ENCODE peak calls at places on chromosomes 4 and X, in nine cellular contexts. W is bronchial epithelial cell, L is epithelial cell of proximal tubule, M is GM20000, K is suprapubic skin, I is H1, F is lower lobe of right lung, E is DND-41, Z is retinal pigment epithelial cell. Q is an unnamed sample.

GRCh38 chrX:3585719-3586118 is 127.7 kb downstream of the PRKX start:
- DNase-seq in W (no peak), L (no peak), M (no peak), K (no peak), I (no peak), F (no peak), E (no peak), Z (no peak), Q (no peak)

GRCh38 chr4:173990879-173991231 is 292.6 kb downstream of the FBXO8 start:
- DNase-seq in W (no peak), L (no peak), M (no peak), K (no peak), I (no peak), F (no peak), E (no peak), Z (no peak), Q (no peak)

GRCh38 chr4:165612936-165613335 is 234.1 kb downstream of the CPE start:
- DNase-seq in W (no peak), L (no peak), M (peak; percentile 6), K (no peak), I (no peak), F (no peak), E (no peak), Z (no peak), Q (no peak)

GRCh38 chr4:81470456-81471327 is 1.0 kb downstream of the RASGEF1B start:
- DNase-seq in W (peak; percentile 38), L (peak; percentile 42), M (peak; percentile 19), K (peak; percentile 74), I (peak; percentile 55), F (peak; percentile 80), E (peak; percentile 23), Z (no peak), Q (no peak)

GRCh38 chr4:189979196-189980047 is 38.8 kb downstream of the FRG1 start:
- DNase-seq in W (no peak), L (no peak), M (no peak), K (no peak), I (no peak), F (no peak), E (no peak), Z (no peak), Q (no peak)

GRCh38 chr4:166941629-166942028 is 292.7 kb downstream of the SPOCK3 start:
- DNase-seq in W (peak; percentile 95), L (no peak), M (no peak), K (no peak), I (no peak), F (no peak), E (no peak), Z (peak; percentile 47), Q (no peak)

GRCh38 chr4:17095771-17096170 is 197.3 kb upstream of the LDB2 start:
- DNase-seq in W (no peak), L (no peak), M (no peak), K (no peak), I (no peak), F (no peak), E (no peak), Z (no peak), Q (no peak)

GRCh38 chr4:10079951-10080873 is 36.4 kb downstream of the WDR1 start:
- DNase-seq in W (no peak), L (no peak), M (no peak), K (peak; percentile 47), I (no peak), F (peak; percentile 28), E (no peak), Z (no peak), Q (no peak)

GRCh38 chr4:76498550-76498949 is 63.5 kb downstream of the SHROOM3 start:
- DNase-seq in W (no peak), L (no peak), M (no peak), K (no peak), I (no peak), F (no peak), E (no peak), Z (no peak), Q (no peak)

GRCh38 chr4:27084685-27085356 is 224.2 kb downstream of the STIM2 start:
- DNase-seq in W (peak; percentile 15), L (no peak), M (no peak), K (no peak), I (peak; percentile 73), F (peak; percentile 53), E (no peak), Z (peak; percentile 9), Q (no peak)

GRCh38 chrX:7146703-7147430 is 645 bp upstream of the STS start:
- DNase-seq in W (no peak), L (no peak), M (peak; percentile 14), K (no peak), I (no peak), F (peak; percentile 45), E (peak; percentile 34), Z (no peak), Q (no peak)

GRCh38 chrX:38312436-38312835 is 14.9 kb downstream of the RPGR start:
- DNase-seq in W (peak; percentile 88), L (no peak), M (no peak), K (no peak), I (no peak), F (no peak), E (no peak), Z (no peak), Q (peak; percentile 84)

GRCh38 chr4:15756361-15756861 is 21.7 kb upstream of the CD38 start:
- DNase-seq in W (peak; percentile 91), L (no peak), M (no peak), K (no peak), I (no peak), F (no peak), E (peak; percentile 86), Z (no peak), Q (peak; percentile 10)

DNA sequence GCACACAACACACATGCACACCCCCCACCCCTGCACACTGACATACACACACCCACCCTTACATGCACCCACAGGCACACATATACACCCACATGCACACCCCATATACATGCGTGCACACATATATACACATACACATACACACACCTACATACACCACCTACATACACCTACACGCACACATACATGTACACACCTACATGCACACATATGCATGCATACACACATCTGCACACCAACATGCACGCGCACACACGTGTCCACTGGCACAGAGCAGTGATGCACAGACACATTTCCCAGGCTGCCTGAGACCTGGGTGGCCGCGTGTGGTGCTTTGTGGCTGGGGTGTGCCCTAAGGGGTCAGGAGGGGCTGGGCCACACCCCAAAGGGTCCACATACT is 31.7 kb downstream of the FGFRL1 start:
- DNase-seq in W (no peak), L (no peak), M (no peak), K (no peak), I (no peak), F (no peak), E (no peak), Z (no peak), Q (no peak)
- TF ChIP-seq CTCF in W (no peak), L (no peak), M (no peak), K (no peak), I (no peak), F (no peak), E (no peak), Z (no peak), Q (no peak)

DNA sequence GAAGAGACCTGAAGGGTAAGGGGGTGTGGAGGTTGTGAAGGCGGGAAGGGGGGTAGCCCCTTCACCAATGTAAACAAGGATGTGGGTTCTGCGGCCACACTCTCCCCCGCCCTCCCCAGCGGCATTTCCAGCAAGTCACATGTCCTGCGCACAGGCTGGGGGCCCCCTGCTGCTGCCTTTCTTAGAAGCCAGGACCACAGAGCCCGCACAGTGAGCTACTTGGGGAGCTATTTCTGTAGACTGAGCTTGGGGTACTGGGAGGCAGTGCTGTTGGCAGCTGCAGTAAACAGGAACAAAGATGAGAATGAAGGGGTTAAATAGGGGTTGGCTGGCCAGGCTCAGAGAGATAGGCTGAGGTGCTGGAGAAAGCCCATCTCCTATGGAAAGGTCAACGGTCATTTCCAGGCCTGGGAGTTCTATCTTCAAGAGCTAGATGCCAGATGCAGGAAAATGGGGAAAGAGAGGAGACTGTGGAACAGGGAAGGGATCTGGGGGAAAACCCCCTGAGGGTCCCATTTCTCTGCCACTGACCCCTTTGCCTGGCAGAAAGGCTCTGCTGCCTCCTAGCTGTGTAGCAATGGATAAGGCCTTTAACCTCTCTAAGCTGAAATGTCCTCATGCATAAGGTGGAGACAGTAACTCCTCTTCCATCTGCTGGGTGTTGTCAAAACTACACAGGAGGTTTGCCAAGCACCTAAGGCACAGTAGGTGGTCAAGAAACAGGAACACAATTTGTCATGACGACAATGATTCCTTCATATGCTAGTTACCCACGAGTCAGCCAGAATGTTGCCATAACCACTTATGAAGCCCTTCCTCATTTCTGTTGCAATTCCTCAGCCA is 18.5 kb upstream of the PIM2 start:
- DNase-seq in W (no peak), L (no peak), M (peak; percentile 68), K (peak; percentile 76), I (peak; percentile 52), F (peak; percentile 84), E (peak; percentile 90), Z (no peak), Q (no peak)
- TF ChIP-seq CTCF in W (no peak), L (peak; percentile 16), M (peak; percentile 16), K (no peak), I (peak; percentile 77), F (peak; percentile 7), E (peak; percentile 50), Z (peak; percentile 9), Q (no peak)

GRCh38 chrX:119177278-119177677 is 49.7 kb upstream of the KIAA1210 start:
- DNase-seq in W (no peak), L (no peak), M (no peak), K (no peak), I (no peak), F (no peak), E (no peak), Z (no peak), Q (no peak)

GRCh38 chrX:119186194-119186593 is 49.9 kb upstream of the PGRMC1 start:
- DNase-seq in W (no peak), L (no peak), M (no peak), K (no peak), I (no peak), F (no peak), E (no peak), Z (no peak), Q (no peak)

GRCh38 chrX:119187298-119187697 is 48.8 kb upstream of the PGRMC1 start:
- DNase-seq in W (no peak), L (no peak), M (no peak), K (no peak), I (no peak), F (no peak), E (no peak), Z (no peak), Q (no peak)

GRCh38 chrX:119186763-119187162 is 49.3 kb upstream of the PGRMC1 start:
- DNase-seq in W (no peak), L (no peak), M (no peak), K (no peak), I (no peak), F (no peak), E (no peak), Z (no peak), Q (no peak)

GRCh38 chrX:119181491-119181890 is 53.9 kb upstream of the KIAA1210 start:
- DNase-seq in W (peak; percentile 4), L (peak; percentile 1), M (no peak), K (no peak), I (peak; percentile 47), F (no peak), E (no peak), Z (no peak), Q (no peak)
- TF ChIP-seq CTCF in W (peak; percentile 43), L (peak; percentile 67), M (no peak), K (no peak), I (peak; percentile 64), F (no peak), E (peak; percentile 21), Z (peak; percentile 15), Q (peak; percentile 41)

DNA sequence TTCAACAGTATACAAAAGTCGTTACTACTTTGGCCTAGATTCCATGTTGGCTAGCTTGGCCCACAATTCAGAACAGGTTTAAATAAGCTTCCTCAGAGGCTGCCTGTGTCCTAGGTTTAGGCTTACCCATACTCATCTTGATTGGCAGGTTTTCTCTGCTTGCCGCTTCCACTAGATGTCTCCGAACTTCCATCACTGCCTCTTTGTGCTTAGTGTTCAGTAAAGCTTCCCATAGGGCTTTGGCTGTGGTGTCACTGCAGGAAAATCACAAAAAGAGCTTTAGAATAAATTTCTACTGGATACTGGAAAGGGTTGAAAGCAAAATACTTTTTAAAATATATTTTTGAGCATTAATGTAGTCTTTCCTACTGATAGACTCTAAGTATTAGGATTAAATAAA is 52.4 kb downstream of the SCFD2 start:
- DNase-seq in W (peak; percentile 16), L (no peak), M (no peak), K (no peak), I (no peak), F (no peak), E (no peak), Z (no peak), Q (no peak)
- TF ChIP-seq CTCF in W (no peak), L (peak; percentile 44), M (no peak), K (no peak), I (peak; percentile 58), F (no peak), E (peak; percentile 27), Z (no peak), Q (no peak)

Q was measured in HFFc6.